ENCODE peak calls at places on chromosomes 11 and 22, in four cellular contexts. R, K, V and Y are unnamed samples.

GRCh38 chr11:118398797-118399564 is 2.4 kb upstream of the ATP5MG start:
- DNase-seq in R (no peak), K (peak), V (peak), Y (peak)

GRCh38 chr11:121466063-121466794 is 13.5 kb upstream of the SORL1-AS1 start:
- DNase-seq in R (no peak), K (peak), V (peak), Y (peak)

GRCh38 chr11:128772814-128773213 is 78.9 kb downstream of the FLI1 start:
- DNase-seq in R (no peak), K (no peak), V (no peak), Y (no peak)

GRCh38 chr11:118067006-118067405 is 9.9 kb upstream of the TMPRSS4 start:
- DNase-seq in R (no peak), K (no peak), V (no peak), Y (no peak)

GRCh38 chr11:3626250-3626960 is 15.4 kb downstream of the ART5 start:
- DNase-seq in R (no peak), K (no peak), V (no peak), Y (no peak)

GRCh38 chr11:70360211-70360610 is 38.1 kb upstream of the CTTN start:
- DNase-seq in R (no peak), K (no peak), V (no peak), Y (no peak)

GRCh38 chr11:75800728-75801361 is 14.2 kb upstream of the UVRAG start:
- DNase-seq in R (no peak), K (no peak), V (no peak), Y (no peak)

GRCh38 chr11:9760180-9760550 is 96.3 kb downstream of the SWAP70 start:
- DNase-seq in R (no peak), K (peak), V (peak), Y (peak)

GRCh38 chr11:65254724-65255123 is 7.0 kb upstream of the POLA2 start:
- DNase-seq in R (no peak), K (no peak), V (no peak), Y (no peak)

GRCh38 chr11:89184021-89184420 is 6.3 kb downstream of the TYR start:
- DNase-seq in R (no peak), K (no peak), V (no peak), Y (no peak)

GRCh38 chr22:47114813-47115517 is 352.5 kb downstream of the TBC1D22A start:
- DNase-seq in R (no peak), K (no peak), V (no peak), Y (no peak)

GRCh38 chr11:116421529-116422185 is 351.1 kb downstream of the BUD13 start:
- DNase-seq in R (peak), K (no peak), V (no peak), Y (no peak)